ENCODE peak calls at places on chromosomes 11 and 22, in ten cellular contexts. One of them, this sample, is unnamed.

GRCh38 chr22:19890502-19891349 is 36.1 kb upstream of the GNB1L start:
- DNase-seq in iPS-NIHi11: no peak
- DNase-seq in germinal center: no peak
- DNase-seq in stimulated activated CD8-positive, alpha-beta memory T cell treated with anti-CD3 and anti-CD28 coated beads, Interleukin-7, amount 100 ng/mL, for 1 hour: no peak
- DNase-seq in NCI-H510A treated with DMSO at 0.1 percent for 48 hours: no peak
- DNase-seq in activated CD4-positive, alpha-beta T cell treated with anti-CD3 and anti-CD28 coated beads, Interleukin-2, amount 50 U/mL, for 1 hour: no peak
- DNase-seq in NB4: no peak
- DNase-seq in right lobe of liver: peak; percentile 16
- DNase-seq in NCI-H1092 treated with DMSO at 0.1 percent for 48 hours: peak; percentile 21
- DNase-seq in AG04449: no peak
- DNase-seq in this sample: no peak

GRCh38 chr11:126491092-126491491 is 135.6 kb downstream of the ST3GAL4 start:
- DNase-seq in iPS-NIHi11: peak; percentile 57
- DNase-seq in germinal center: no peak
- DNase-seq in stimulated activated CD8-positive, alpha-beta memory T cell treated with anti-CD3 and anti-CD28 coated beads, Interleukin-7, amount 100 ng/mL, for 1 hour: no peak
- DNase-seq in NCI-H510A treated with DMSO at 0.1 percent for 48 hours: peak; percentile 92
- DNase-seq in activated CD4-positive, alpha-beta T cell treated with anti-CD3 and anti-CD28 coated beads, Interleukin-2, amount 50 U/mL, for 1 hour: no peak
- DNase-seq in NB4: no peak
- DNase-seq in right lobe of liver: no peak
- DNase-seq in NCI-H1092 treated with DMSO at 0.1 percent for 48 hours: no peak
- DNase-seq in AG04449: no peak
- DNase-seq in this sample: no peak

GRCh38 chr22:37501176-37501609 is 15.0 kb upstream of the MFNG start:
- DNase-seq in iPS-NIHi11: no peak
- DNase-seq in germinal center: no peak
- DNase-seq in stimulated activated CD8-positive, alpha-beta memory T cell treated with anti-CD3 and anti-CD28 coated beads, Interleukin-7, amount 100 ng/mL, for 1 hour: no peak
- DNase-seq in NCI-H510A treated with DMSO at 0.1 percent for 48 hours: no peak
- DNase-seq in activated CD4-positive, alpha-beta T cell treated with anti-CD3 and anti-CD28 coated beads, Interleukin-2, amount 50 U/mL, for 1 hour: no peak
- DNase-seq in NB4: no peak
- DNase-seq in right lobe of liver: peak; percentile 75
- DNase-seq in NCI-H1092 treated with DMSO at 0.1 percent for 48 hours: no peak
- DNase-seq in AG04449: no peak
- DNase-seq in this sample: no peak

GRCh38 chr11:125084057-125084416 is 20.9 kb downstream of the SLC37A2 start:
- DNase-seq in iPS-NIHi11: no peak
- DNase-seq in germinal center: no peak
- DNase-seq in stimulated activated CD8-positive, alpha-beta memory T cell treated with anti-CD3 and anti-CD28 coated beads, Interleukin-7, amount 100 ng/mL, for 1 hour: no peak
- DNase-seq in NCI-H510A treated with DMSO at 0.1 percent for 48 hours: no peak
- DNase-seq in activated CD4-positive, alpha-beta T cell treated with anti-CD3 and anti-CD28 coated beads, Interleukin-2, amount 50 U/mL, for 1 hour: no peak
- DNase-seq in NB4: no peak
- DNase-seq in right lobe of liver: no peak
- DNase-seq in NCI-H1092 treated with DMSO at 0.1 percent for 48 hours: no peak
- DNase-seq in AG04449: no peak
- DNase-seq in this sample: no peak

GRCh38 chr11:6418958-6419611 is at the start of gene APBB1:
- DNase-seq in iPS-NIHi11: peak; percentile 95
- DNase-seq in germinal center: peak; percentile 83
- DNase-seq in stimulated activated CD8-positive, alpha-beta memory T cell treated with anti-CD3 and anti-CD28 coated beads, Interleukin-7, amount 100 ng/mL, for 1 hour: peak; percentile 35
- DNase-seq in NCI-H510A treated with DMSO at 0.1 percent for 48 hours: peak; percentile 25
- DNase-seq in activated CD4-positive, alpha-beta T cell treated with anti-CD3 and anti-CD28 coated beads, Interleukin-2, amount 50 U/mL, for 1 hour: peak; percentile 71
- DNase-seq in NB4: no peak
- DNase-seq in right lobe of liver: peak; percentile 57
- DNase-seq in NCI-H1092 treated with DMSO at 0.1 percent for 48 hours: peak; percentile 59
- DNase-seq in AG04449: no peak
- DNase-seq in this sample: peak; percentile 83

GRCh38 chr11:77085652-77086051 is 17.0 kb upstream of the OMP start:
- DNase-seq in iPS-NIHi11: no peak
- DNase-seq in germinal center: no peak
- DNase-seq in stimulated activated CD8-positive, alpha-beta memory T cell treated with anti-CD3 and anti-CD28 coated beads, Interleukin-7, amount 100 ng/mL, for 1 hour: no peak
- DNase-seq in NCI-H510A treated with DMSO at 0.1 percent for 48 hours: no peak
- DNase-seq in activated CD4-positive, alpha-beta T cell treated with anti-CD3 and anti-CD28 coated beads, Interleukin-2, amount 50 U/mL, for 1 hour: no peak
- DNase-seq in NB4: no peak
- DNase-seq in right lobe of liver: no peak
- DNase-seq in NCI-H1092 treated with DMSO at 0.1 percent for 48 hours: no peak
- DNase-seq in AG04449: no peak
- DNase-seq in this sample: no peak

GRCh38 chr11:131300304-131300703 is 70.1 kb upstream of the NTM start:
- DNase-seq in iPS-NIHi11: no peak
- DNase-seq in germinal center: no peak
- DNase-seq in stimulated activated CD8-positive, alpha-beta memory T cell treated with anti-CD3 and anti-CD28 coated beads, Interleukin-7, amount 100 ng/mL, for 1 hour: no peak
- DNase-seq in NCI-H510A treated with DMSO at 0.1 percent for 48 hours: no peak
- DNase-seq in activated CD4-positive, alpha-beta T cell treated with anti-CD3 and anti-CD28 coated beads, Interleukin-2, amount 50 U/mL, for 1 hour: no peak
- DNase-seq in NB4: no peak
- DNase-seq in right lobe of liver: no peak
- DNase-seq in NCI-H1092 treated with DMSO at 0.1 percent for 48 hours: no peak
- DNase-seq in AG04449: no peak
- DNase-seq in this sample: no peak

GRCh38 chr11:74014880-74015279 is 6.0 kb upstream of the UCP3 start:
- DNase-seq in iPS-NIHi11: no peak
- DNase-seq in germinal center: no peak
- DNase-seq in stimulated activated CD8-positive, alpha-beta memory T cell treated with anti-CD3 and anti-CD28 coated beads, Interleukin-7, amount 100 ng/mL, for 1 hour: no peak
- DNase-seq in NCI-H510A treated with DMSO at 0.1 percent for 48 hours: no peak
- DNase-seq in activated CD4-positive, alpha-beta T cell treated with anti-CD3 and anti-CD28 coated beads, Interleukin-2, amount 50 U/mL, for 1 hour: no peak
- DNase-seq in NB4: no peak
- DNase-seq in right lobe of liver: no peak
- DNase-seq in NCI-H1092 treated with DMSO at 0.1 percent for 48 hours: no peak
- DNase-seq in AG04449: no peak
- DNase-seq in this sample: no peak

GRCh38 chr11:73210916-73211667 is 7.0 kb upstream of the P2RY2 start:
- DNase-seq in iPS-NIHi11: no peak
- DNase-seq in germinal center: no peak
- DNase-seq in stimulated activated CD8-positive, alpha-beta memory T cell treated with anti-CD3 and anti-CD28 coated beads, Interleukin-7, amount 100 ng/mL, for 1 hour: no peak
- DNase-seq in NCI-H510A treated with DMSO at 0.1 percent for 48 hours: no peak
- DNase-seq in activated CD4-positive, alpha-beta T cell treated with anti-CD3 and anti-CD28 coated beads, Interleukin-2, amount 50 U/mL, for 1 hour: no peak
- DNase-seq in NB4: peak; percentile 85
- DNase-seq in right lobe of liver: no peak
- DNase-seq in NCI-H1092 treated with DMSO at 0.1 percent for 48 hours: no peak
- DNase-seq in AG04449: no peak
- DNase-seq in this sample: no peak

GRCh38 chr11:3169235-3169951 is 4.3 kb upstream of the OSBPL5 start:
- DNase-seq in iPS-NIHi11: no peak
- DNase-seq in germinal center: no peak
- DNase-seq in stimulated activated CD8-positive, alpha-beta memory T cell treated with anti-CD3 and anti-CD28 coated beads, Interleukin-7, amount 100 ng/mL, for 1 hour: no peak
- DNase-seq in NCI-H510A treated with DMSO at 0.1 percent for 48 hours: no peak
- DNase-seq in activated CD4-positive, alpha-beta T cell treated with anti-CD3 and anti-CD28 coated beads, Interleukin-2, amount 50 U/mL, for 1 hour: no peak
- DNase-seq in NB4: peak; percentile 97
- DNase-seq in right lobe of liver: peak; percentile 25
- DNase-seq in NCI-H1092 treated with DMSO at 0.1 percent for 48 hours: peak; percentile 35
- DNase-seq in AG04449: no peak
- DNase-seq in this sample: peak; percentile 61

GRCh38 chr22:39556970-39557811 is 13.4 kb upstream of the CACNA1I start:
- DNase-seq in iPS-NIHi11: peak; percentile 59
- DNase-seq in germinal center: no peak
- DNase-seq in stimulated activated CD8-positive, alpha-beta memory T cell treated with anti-CD3 and anti-CD28 coated beads, Interleukin-7, amount 100 ng/mL, for 1 hour: no peak
- DNase-seq in NCI-H510A treated with DMSO at 0.1 percent for 48 hours: no peak
- DNase-seq in activated CD4-positive, alpha-beta T cell treated with anti-CD3 and anti-CD28 coated beads, Interleukin-2, amount 50 U/mL, for 1 hour: peak; percentile 50
- DNase-seq in NB4: no peak
- DNase-seq in right lobe of liver: no peak
- DNase-seq in NCI-H1092 treated with DMSO at 0.1 percent for 48 hours: peak; percentile 42
- DNase-seq in AG04449: no peak
- DNase-seq in this sample: no peak

GRCh38 chr11:34978236-34979191 is 62.1 kb downstream of the PDHX start:
- DNase-seq in iPS-NIHi11: peak; percentile 14
- DNase-seq in germinal center: no peak
- DNase-seq in stimulated activated CD8-positive, alpha-beta memory T cell treated with anti-CD3 and anti-CD28 coated beads, Interleukin-7, amount 100 ng/mL, for 1 hour: no peak
- DNase-seq in NCI-H510A treated with DMSO at 0.1 percent for 48 hours: no peak
- DNase-seq in activated CD4-positive, alpha-beta T cell treated with anti-CD3 and anti-CD28 coated beads, Interleukin-2, amount 50 U/mL, for 1 hour: no peak
- DNase-seq in NB4: no peak
- DNase-seq in right lobe of liver: no peak
- DNase-seq in NCI-H1092 treated with DMSO at 0.1 percent for 48 hours: no peak
- DNase-seq in AG04449: no peak
- DNase-seq in this sample: no peak

GRCh38 chr11:64152841-64153691 is 12.8 kb downstream of the MACROD1 start:
- DNase-seq in iPS-NIHi11: peak; percentile 98
- DNase-seq in germinal center: peak; percentile 92
- DNase-seq in stimulated activated CD8-positive, alpha-beta memory T cell treated with anti-CD3 and anti-CD28 coated beads, Interleukin-7, amount 100 ng/mL, for 1 hour: peak; percentile 49
- DNase-seq in NCI-H510A treated with DMSO at 0.1 percent for 48 hours: peak; percentile 69
- DNase-seq in activated CD4-positive, alpha-beta T cell treated with anti-CD3 and anti-CD28 coated beads, Interleukin-2, amount 50 U/mL, for 1 hour: peak; percentile 67
- DNase-seq in NB4: peak; percentile 69
- DNase-seq in right lobe of liver: peak; percentile 72
- DNase-seq in NCI-H1092 treated with DMSO at 0.1 percent for 48 hours: peak; percentile 52
- DNase-seq in AG04449: no peak
- DNase-seq in this sample: peak; percentile 86

GRCh38 chr11:112613051-112613972 is 347.9 kb upstream of the NCAM1 start:
- DNase-seq in iPS-NIHi11: no peak
- DNase-seq in germinal center: no peak
- DNase-seq in stimulated activated CD8-positive, alpha-beta memory T cell treated with anti-CD3 and anti-CD28 coated beads, Interleukin-7, amount 100 ng/mL, for 1 hour: no peak
- DNase-seq in NCI-H510A treated with DMSO at 0.1 percent for 48 hours: peak; percentile 22
- DNase-seq in activated CD4-positive, alpha-beta T cell treated with anti-CD3 and anti-CD28 coated beads, Interleukin-2, amount 50 U/mL, for 1 hour: no peak
- DNase-seq in NB4: no peak
- DNase-seq in right lobe of liver: no peak
- DNase-seq in NCI-H1092 treated with DMSO at 0.1 percent for 48 hours: peak; percentile 64
- DNase-seq in AG04449: no peak
- DNase-seq in this sample: no peak